ENCODE peak calls at places on chromosome 12, in four cellular contexts. Z, Q, A and S are unnamed samples. For H3K9me1 and H3K4me1, the result is how much of the 10 kb centered on the place peaks cover.

GRCh38 chr12:40980346-40981005 is 207.6 kb upstream of the PDZRN4 start:
- DNase-seq in Z (peak), Q (no peak), A (no peak), S (no peak)

GRCh38 chr12:32125455-32126084 is 18.9 kb downstream of the BICD1 start:
- DNase-seq in Z (peak), Q (no peak), A (no peak), S (no peak)

GRCh38 chr12:79409562-79409961 is 281.2 kb downstream of the PAWR start:
- DNase-seq in Z (peak), Q (peak), A (no peak), S (no peak)

GRCh38 chr12:62660763-62661162 is 194.1 kb downstream of the MON2 start:
- DNase-seq in Z (peak), Q (peak), A (no peak), S (peak)

GRCh38 chr12:65725376-65725775 is 98.9 kb upstream of the HMGA2 start:
- DNase-seq in Z (peak), Q (no peak), A (no peak), S (no peak)

GRCh38 chr12:5912437-5913334 is 32.4 kb downstream of the ANO2 start:
- DNase-seq in Z (no peak), Q (no peak), A (peak), S (no peak)

GRCh38 chr12:108629824-108630476 is 3.7 kb downstream of the SELPLG start:
- DNase-seq in Z (peak), Q (peak), A (peak), S (peak)

GRCh38 chr12:124513297-124513867 is 54.0 kb downstream of the NCOR2 start:
- DNase-seq in Z (no peak), Q (no peak), A (no peak), S (no peak)

GRCh38 chr12:70733385-70733784 is 96.2 kb upstream of the PTPRB start:
- DNase-seq in Z (peak), Q (peak), A (peak), S (peak)

GRCh38 chr12:33296529-33296928 is 143.1 kb downstream of the SYT10 start:
- DNase-seq in Z (no peak), Q (no peak), A (no peak), S (no peak)

GRCh38 chr12:115569694-115570093 is 707.8 kb downstream of the MED13L start:
- DNase-seq in Z (no peak), Q (no peak), A (no peak), S (no peak)

GRCh38 chr12:93243689-93244513 is 133.8 kb upstream of the NUDT4 start:
- DNase-seq in Z (peak), Q (peak), A (peak), S (no peak)

GRCh38 chr12:49008943-49009342 is 9.6 kb downstream of the PRKAG1 start:
- DNase-seq in Z (no peak), Q (no peak), A (no peak), S (no peak)

GRCh38 chr12:84727964-84728363 is 184.6 kb downstream of the SLC6A15 start:
- DNase-seq in Z (no peak), Q (no peak), A (no peak), S (peak)

GRCh38 chr12:8057839-8058238 is 8.3 kb downstream of the C3AR1 start:
- DNase-seq in Z (peak), Q (no peak), A (no peak), S (no peak)

GRCh38 chr12:130675121-130675520 is 41.0 kb downstream of the RIMBP2 start:
- DNase-seq in Z (no peak), Q (no peak), A (no peak), S (no peak)

GRCh38 chr12:65611396-65611795 is 212.9 kb upstream of the HMGA2 start:
- DNase-seq in Z (no peak), Q (no peak), A (no peak), S (no peak)

GRCh38 chr12:82627799-82628198 is 58.9 kb upstream of the TMTC2 start:
- DNase-seq in Z (peak), Q (peak), A (no peak), S (no peak)

GRCh38 chr12:38056701-38057689 is 259.6 kb upstream of the ALG10B start:
- DNase-seq in Z (no peak), Q (no peak), A (no peak), S (no peak)

GRCh38 chr12:52387859-52388258 is 2.4 kb upstream of the KRT84 start:
- DNase-seq in Z (no peak), Q (no peak), A (no peak), S (peak)

GRCh38 chr12:112617191-112617505 is 174.4 kb upstream of the RPH3A start:
- DNase-seq in Z (no peak), Q (no peak), A (no peak), S (no peak)

GRCh38 chr12:112616469-112617190 is 174.9 kb upstream of the RPH3A start:
- DNase-seq in Z (no peak), Q (no peak), A (no peak), S (no peak)
- H3K9me1 ChIP-seq in Z (under half), Q (under half), A (under half), S (under half)

GRCh38 chr12:60535363-60535762 is 939.5 kb downstream of the SLC16A7 start:
- DNase-seq in Z (peak), Q (no peak), A (no peak), S (no peak)

DNA sequence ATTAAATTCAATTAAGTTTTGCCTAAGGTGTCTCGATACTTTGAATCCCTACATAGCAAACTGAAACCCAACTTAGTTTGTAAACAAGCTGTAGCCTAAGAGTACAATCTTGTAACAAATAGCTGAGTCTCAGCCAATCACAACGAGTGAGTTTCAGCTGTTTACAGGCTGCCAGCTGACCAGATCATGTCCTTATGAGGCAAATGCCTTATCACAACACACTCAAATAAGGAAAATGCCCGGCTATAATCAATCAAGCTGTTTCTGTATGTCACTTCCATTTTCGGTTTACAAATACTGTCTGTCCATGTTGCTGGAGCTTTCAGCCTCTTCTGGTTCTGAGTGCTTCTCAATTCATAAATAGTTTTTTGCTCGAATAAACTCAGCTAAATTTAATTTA is 943.8 kb downstream of the SLC16A7 start:
- DNase-seq in Z (no peak), Q (no peak), A (no peak), S (no peak)
- H3K4me1 ChIP-seq in Z (under half), Q (under half), A (under half), S (under half)

GRCh38 chr12:25713264-25713663 is 160.2 kb upstream of the LMNTD1 start:
- DNase-seq in Z (no peak), Q (no peak), A (no peak), S (no peak)
- H2AFZ ChIP-seq in Z (no peak), Q (no peak), A (no peak), S (no peak)

GRCh38 chr12:91940826-91941225 is 204.8 kb downstream of the BTG1 start:
- DNase-seq in Z (no peak), Q (no peak), A (no peak), S (no peak)

GRCh38 chr12:91944637-91945036 is 201.0 kb downstream of the BTG1 start:
- DNase-seq in Z (no peak), Q (no peak), A (no peak), S (no peak)

GRCh38 chr12:91935299-91935698 is 210.3 kb downstream of the BTG1 start:
- DNase-seq in Z (no peak), Q (no peak), A (no peak), S (no peak)

GRCh38 chr12:91937033-91937432 is 208.6 kb downstream of the BTG1 start:
- DNase-seq in Z (no peak), Q (no peak), A (no peak), S (no peak)

GRCh38 chr12:91940322-91940721 is 205.3 kb downstream of the BTG1 start:
- DNase-seq in Z (no peak), Q (no peak), A (no peak), S (no peak)
- H3K9me1 ChIP-seq in Z (under half), Q (under half), A (under half), S (under half)

GRCh38 chr12:29395356-29395755 is 14.4 kb upstream of the ERGIC2 start:
- DNase-seq in Z (no peak), Q (no peak), A (no peak), S (no peak)
- H3K4me1 ChIP-seq in Z (under half), Q (under half), A (under half), S (under half)

GRCh38 chr12:21940972-21941521 is at the start of gene ABCC9:
- DNase-seq in Z (peak), Q (peak), A (peak), S (no peak)
- H2AFZ ChIP-seq in Z (peak), Q (peak), A (peak), S (no peak)